ENCODE peak calls at places on chromosomes 5 and 9, in eight cellular contexts. Y, R, P, A, J, H, Z and X are unnamed samples.

GRCh38 chr5:147046226-147046625 is 167.7 kb upstream of the PPP2R2B start:
- DNase-seq in Y (no peak), R (no peak), P (no peak), A (no peak), J (no peak), H (no peak), Z (no peak), X (no peak)

GRCh38 chr5:124790261-124790894 is 43.9 kb upstream of the ZNF608 start:
- DNase-seq in Y (peak), R (peak), P (no peak), A (no peak), J (peak), H (no peak), Z (peak), X (peak)

GRCh38 chr5:173582198-173583092 is 34.0 kb downstream of the BOD1 start:
- DNase-seq in Y (peak), R (no peak), P (peak), A (no peak), J (peak), H (no peak), Z (no peak), X (no peak)

GRCh38 chr5:153504726-153505125 is 14.3 kb downstream of the GRIA1 start:
- DNase-seq in Y (no peak), R (no peak), P (no peak), A (no peak), J (no peak), H (no peak), Z (no peak), X (no peak)

GRCh38 chr5:26329562-26330189 is 708.7 kb downstream of the CDH9 start:
- DNase-seq in Y (no peak), R (no peak), P (no peak), A (no peak), J (peak), H (no peak), Z (no peak), X (peak)

GRCh38 chr9:127525426-127526188 is 74.3 kb downstream of the LRSAM1 start:
- DNase-seq in Y (peak), R (no peak), P (peak), A (no peak), J (peak), H (peak), Z (peak), X (peak)

GRCh38 chr5:142386151-142387021 is 61.6 kb upstream of the SPRY4 start:
- DNase-seq in Y (no peak), R (no peak), P (no peak), A (no peak), J (peak), H (peak), Z (no peak), X (no peak)

GRCh38 chr9:87944096-87944495 is 26.3 kb downstream of the SPATA31C1 start:
- DNase-seq in Y (no peak), R (no peak), P (no peak), A (no peak), J (no peak), H (peak), Z (no peak), X (no peak)

GRCh38 chr9:108209132-108209700 is 646.6 kb downstream of the ACTL7B start:
- DNase-seq in Y (no peak), R (no peak), P (no peak), A (no peak), J (no peak), H (no peak), Z (no peak), X (no peak)

GRCh38 chr9:36166150-36166927 is 2.8 kb upstream of the CCIN start:
- DNase-seq in Y (peak), R (peak), P (peak), A (peak), J (peak), H (peak), Z (peak), X (peak)

GRCh38 chr9:126788631-126789349 is 16.1 kb upstream of the ZBTB43 start:
- DNase-seq in Y (peak), R (peak), P (no peak), A (no peak), J (peak), H (no peak), Z (peak), X (peak)

GRCh38 chr5:674630-675011 is 18.5 kb downstream of the TPPP start:
- DNase-seq in Y (no peak), R (no peak), P (no peak), A (no peak), J (peak), H (no peak), Z (no peak), X (no peak)

GRCh38 chr5:100505984-100506670 is 29.0 kb upstream of the FAM174A start:
- DNase-seq in Y (peak), R (no peak), P (no peak), A (no peak), J (peak), H (no peak), Z (peak), X (peak)

GRCh38 chr5:74013222-74013621 is 387.2 kb downstream of the ARHGEF28 start:
- DNase-seq in Y (no peak), R (no peak), P (no peak), A (no peak), J (no peak), H (no peak), Z (no peak), X (no peak)

GRCh38 chr9:136566899-136567298 is 21.1 kb upstream of the NOTCH1 start:
- DNase-seq in Y (no peak), R (no peak), P (no peak), A (peak), J (peak), H (no peak), Z (no peak), X (no peak)

GRCh38 chr5:106957336-106957735 is 713.4 kb downstream of the EFNA5 start:
- DNase-seq in Y (no peak), R (no peak), P (no peak), A (no peak), J (no peak), H (no peak), Z (no peak), X (no peak)

GRCh38 chr9:86407022-86407421 is 52.8 kb upstream of the TUT7 start:
- DNase-seq in Y (peak), R (no peak), P (peak), A (peak), J (peak), H (no peak), Z (peak), X (peak)

GRCh38 chr9:7212101-7212500 is 454.3 kb downstream of the KDM4C start:
- DNase-seq in Y (no peak), R (no peak), P (no peak), A (no peak), J (peak), H (no peak), Z (no peak), X (peak)

GRCh38 chr5:98977723-98978122 is 48.9 kb upstream of the CHD1 start:
- DNase-seq in Y (no peak), R (no peak), P (no peak), A (peak), J (no peak), H (no peak), Z (no peak), X (no peak)

DNA sequence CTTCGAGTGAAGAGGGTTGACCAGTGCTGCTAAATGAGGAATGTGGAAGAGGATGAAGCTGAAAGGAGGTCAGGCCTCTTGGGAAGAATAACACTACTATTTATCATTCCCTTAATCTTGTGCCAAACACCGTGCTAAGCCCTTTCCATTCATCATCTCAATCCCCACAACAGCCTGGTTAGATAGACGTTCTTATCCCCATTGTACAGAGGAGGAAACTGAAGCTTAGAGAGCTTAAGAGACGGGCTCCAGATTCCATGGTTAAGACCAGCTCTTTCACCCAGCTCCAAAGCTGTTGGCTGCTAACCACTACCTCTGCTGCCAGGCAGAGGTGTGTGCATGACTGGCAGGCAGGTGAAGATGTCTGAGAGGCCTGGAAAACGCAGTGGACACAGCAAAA is 868 bp upstream of the EPB41L4B start:
- DNase-seq in Y (no peak), R (no peak), P (no peak), A (no peak), J (no peak), H (no peak), Z (no peak), X (no peak)
- H3K4me3 ChIP-seq in Y (no peak), R (no peak), P (no peak), A (no peak), J (no peak), H (no peak), Z (no peak), X (no peak)

GRCh38 chr5:176812269-176813259 is 2.2 kb downstream of the UNC5A start:
- DNase-seq in Y (no peak), R (peak), P (no peak), A (no peak), J (peak), H (peak), Z (peak), X (no peak)

GRCh38 chr5:176810687-176811501 is 535 bp downstream of the UNC5A start:
- DNase-seq in Y (no peak), R (no peak), P (no peak), A (no peak), J (peak), H (no peak), Z (no peak), X (peak)

GRCh38 chr5:176806137-176806536 is 4.2 kb upstream of the UNC5A start:
- DNase-seq in Y (peak), R (no peak), P (no peak), A (no peak), J (peak), H (no peak), Z (peak), X (peak)

GRCh38 chr5:176810084-176810597 is at the start of gene UNC5A:
- DNase-seq in Y (peak), R (no peak), P (peak), A (no peak), J (no peak), H (no peak), Z (peak), X (peak)

DNA sequence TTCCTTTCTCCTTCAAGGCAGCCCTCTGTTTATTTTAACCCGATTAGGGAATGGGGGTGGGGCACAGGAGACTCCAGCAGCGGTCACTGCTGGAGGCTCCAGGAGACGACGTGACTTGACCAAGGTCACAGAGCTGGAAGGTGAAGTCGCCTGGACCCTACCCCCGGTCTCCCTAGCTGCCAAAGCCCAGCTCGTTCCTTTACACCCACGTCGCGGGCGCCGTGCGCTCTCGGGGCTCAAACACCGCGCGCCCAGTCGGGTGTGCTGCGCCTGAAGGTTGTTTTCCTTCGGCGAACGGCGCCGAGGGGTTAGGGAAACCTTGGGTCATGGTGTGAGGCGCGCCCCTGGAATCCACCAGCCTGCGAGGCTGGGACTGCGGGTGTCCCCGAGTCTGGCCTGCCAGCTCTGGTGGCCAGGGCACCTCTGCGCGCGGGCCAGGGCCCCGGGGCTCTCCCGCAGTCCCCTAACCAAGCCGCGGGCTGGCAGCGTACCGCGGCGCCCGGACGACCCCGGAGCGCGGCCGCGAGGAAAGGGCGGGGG is 745 bp upstream of the UNC5A start:
- DNase-seq in Y (no peak), R (no peak), P (no peak), A (no peak), J (no peak), H (no peak), Z (no peak), X (no peak)
- H3K4me3 ChIP-seq in Y (no peak), R (peak), P (no peak), A (no peak), J (no peak), H (no peak), Z (no peak), X (no peak)

GRCh38 chr5:91183743-91184142 is 199.4 kb downstream of the ARRDC3 start:
- DNase-seq in Y (no peak), R (no peak), P (no peak), A (peak), J (no peak), H (peak), Z (no peak), X (no peak)
- H3K4me3 ChIP-seq in Y (no peak), R (no peak), P (no peak), A (no peak), J (no peak), H (no peak), Z (no peak), X (no peak)

GRCh38 chr5:167771565-167771964 is 519.9 kb upstream of the WWC1 start:
- DNase-seq in Y (no peak), R (no peak), P (no peak), A (no peak), J (peak), H (no peak), Z (no peak), X (no peak)
- H3K4me3 ChIP-seq in Y (no peak), R (no peak), P (no peak), A (no peak), J (no peak), H (no peak), Z (no peak), X (no peak)